ENCODE peak calls at places on chromosomes 4 and X, in seven cellular contexts. D is coronary artery, B is choroid plexus epithelial cell, Y is heart left ventricle, F is dorsolateral prefrontal cortex, T is mucosa of descending colon, X is Panc1. R is an unnamed sample.
A peak's percentile ranks its signal among the peaks of the same experiment; 100 is the strongest.

GRCh38 chr4:85113706-85114105 is 147.2 kb upstream of the WDFY3 start:
- DNase-seq in T (no peak), Y (no peak), B (no peak), F (no peak), D (no peak), X (no peak), R (peak; percentile 8)

GRCh38 chrX:37678574-37678973 is 7.0 kb upstream of the XK start:
- DNase-seq in T (no peak), Y (no peak), X (no peak), B (no peak), F (no peak), D (no peak), R (no peak)

GRCh38 chrX:115452256-115452655 is 108.7 kb upstream of the PLS3 start:
- DNase-seq in Y (no peak), X (no peak), B (peak; percentile 59), T (no peak), F (no peak), D (no peak), R (no peak)

GRCh38 chrX:119573840-119574393 is 446 bp upstream of the UBE2A start:
- DNase-seq in D (peak; percentile 80), T (no peak), F (no peak), Y (peak; percentile 27), B (peak; percentile 64), X (no peak), R (peak; percentile 51)

GRCh38 chrX:130385520-130385919 is at the start of gene GPR119:
- DNase-seq in X (no peak), T (no peak), F (no peak), D (no peak), Y (no peak), B (no peak), R (no peak)

GRCh38 chrX:153557618-153558017 is 40.2 kb downstream of the ATP2B3 start:
- DNase-seq in Y (no peak), X (no peak), D (no peak), F (no peak), B (no peak), T (no peak), R (no peak)

GRCh38 chrX:150219374-150220185 is 143.5 kb upstream of the MAMLD1 start:
- DNase-seq in D (no peak), X (peak; percentile 70), F (no peak), Y (no peak), T (no peak), B (no peak), R (peak; percentile 34)

GRCh38 chr4:8155048-8155447 is 3.6 kb downstream of the ABLIM2 start:
- DNase-seq in B (no peak), T (no peak), X (no peak), D (no peak), F (no peak), Y (no peak), R (no peak)

GRCh38 chrX:13319953-13320352 is at the start of gene ATXN3L:
- DNase-seq in Y (no peak), T (no peak), X (no peak), B (no peak), D (no peak), F (no peak), R (no peak)

GRCh38 chrX:13311560-13311959 is 8.3 kb downstream of the ATXN3L start:
- DNase-seq in X (no peak), D (no peak), T (no peak), B (no peak), F (no peak), Y (no peak), R (no peak)

GRCh38 chrX:13323241-13323640 is 3.4 kb upstream of the ATXN3L start:
- DNase-seq in D (no peak), B (no peak), Y (no peak), X (no peak), F (no peak), T (no peak), R (no peak)

DNA sequence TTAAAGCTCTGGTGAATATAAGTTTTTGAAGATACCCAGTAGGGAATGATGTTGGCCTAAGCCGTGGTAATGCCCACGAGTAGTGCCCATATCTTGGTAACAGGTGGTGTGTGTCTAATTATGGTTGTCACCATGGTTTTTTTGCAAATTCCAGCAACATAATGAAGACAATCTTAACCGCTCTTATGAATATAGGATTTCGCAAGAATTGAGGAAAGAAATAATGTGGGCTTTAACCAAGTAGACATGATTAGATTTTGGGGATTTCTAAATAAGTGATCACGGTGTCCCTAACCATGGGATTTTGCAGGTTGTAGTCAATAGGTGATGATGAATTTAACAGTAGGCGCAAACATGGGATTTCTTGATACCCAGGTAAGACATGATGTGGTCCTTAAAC is 2.5 kb downstream of the ATXN3L start:
- DNase-seq in B (no peak), Y (no peak), D (no peak), T (no peak), F (no peak), X (no peak), R (no peak)
- TF ChIP-seq CTCF in B (no peak), Y (no peak), D (no peak), T (no peak), F (no peak), X (no peak), R (no peak)

GRCh38 chr4:54237770-54238169 is 8.7 kb downstream of the PDGFRA start:
- DNase-seq in Y (no peak), X (no peak), B (no peak), F (no peak), T (no peak), D (no peak), R (no peak)
- H3K4me3 ChIP-seq in Y (no peak overlapping the region), X (no peak overlapping the region), B (no peak overlapping the region), F (no peak overlapping the region), T (no peak overlapping the region), D (no peak overlapping the region), R (no peak overlapping the region)

GRCh38 chr4:180587379-180587778 is 1655.8 kb upstream of the TENM3 start:
- DNase-seq in T (no peak), D (no peak), X (no peak), Y (no peak), F (no peak), B (no peak), R (no peak)
- TF ChIP-seq CTCF in T (no peak), D (no peak), X (no peak), Y (no peak), F (no peak), B (no peak), R (no peak)

GRCh38 chr4:134677209-134677814 is 475.7 kb upstream of the PABPC4L start:
- DNase-seq in F (no peak), D (no peak), Y (no peak), X (no peak), T (no peak), B (no peak), R (no peak)
- H3K4me3 ChIP-seq in F (no peak overlapping the region), D (no peak overlapping the region), Y (no peak overlapping the region), X (no peak overlapping the region), T (no peak overlapping the region), B (no peak overlapping the region), R (no peak overlapping the region)